ENCODE peak calls at places on chromosomes 7 and 10, in six cellular contexts. V is CD8-positive, alpha-beta T cell; B is neuronal stem cell; G is CD4-positive, alpha-beta T cell; L is tibial nerve; T is A549. C is an unnamed sample.

GRCh38 chr7:100372256-100372655 is 1.0 kb upstream of the PILRA start:
- DNase-seq in G (no peak), T (no peak), L (no peak), V (no peak), B (no peak), C (no peak)

GRCh38 chr7:9507281-9507680 is 1073.9 kb downstream of the NXPH1 start:
- DNase-seq in B (no peak), G (no peak), V (no peak), T (no peak), L (no peak), C (no peak)

GRCh38 chr10:74081192-74081803 is 69.3 kb downstream of the AP3M1 start:
- DNase-seq in L (no peak), V (peak), T (peak), G (peak), B (peak), C (no peak)

GRCh38 chr10:30935078-30935477 is 96.6 kb downstream of the ZNF438 start:
- DNase-seq in T (no peak), B (no peak), G (no peak), L (no peak), V (no peak), C (no peak)

GRCh38 chr7:12649348-12649747 is 38.1 kb upstream of the ARL4A start:
- DNase-seq in T (no peak), V (no peak), G (no peak), L (no peak), B (no peak), C (no peak)

GRCh38 chr10:132788180-132788830 is 2.4 kb upstream of the NKX6-2 start:
- DNase-seq in T (peak), G (no peak), B (no peak), L (no peak), V (no peak), C (peak)

GRCh38 chr10:116989439-116989838 is 15.5 kb downstream of the SHTN1 start:
- DNase-seq in B (no peak), V (no peak), L (no peak), G (no peak), T (no peak), C (no peak)

GRCh38 chr7:100169147-100169850 is 882 bp upstream of the GAL3ST4 start:
- DNase-seq in T (no peak), B (no peak), G (no peak), L (no peak), V (no peak), C (no peak)

GRCh38 chr10:110822065-110822707 is 49.5 kb upstream of the PDCD4 start:
- DNase-seq in B (no peak), L (no peak), V (no peak), T (no peak), G (no peak), C (no peak)

GRCh38 chr10:80177781-80178636 is 27.3 kb downstream of the ANXA11 start:
- DNase-seq in G (no peak), B (no peak), V (no peak), L (no peak), T (no peak), C (no peak)

GRCh38 chr10:73992899-73993788 is 4.8 kb upstream of the VCL start:
- DNase-seq in T (no peak), V (no peak), G (no peak), B (no peak), L (no peak), C (no peak)

GRCh38 chr10:76397210-76397881 is 965.9 kb downstream of the LRMDA start:
- DNase-seq in L (peak), V (no peak), G (no peak), T (no peak), B (no peak), C (no peak)
- H3K27ac ChIP-seq in L (no peak), V (no peak), G (no peak), T (no peak), B (no peak), C (no peak)

GRCh38 chr7:131625817-131626372 is 69.5 kb upstream of the PODXL start:
- DNase-seq in G (no peak), T (peak), V (no peak), L (no peak), B (peak), C (no peak)
- H3K27ac ChIP-seq in G (no peak), T (peak), V (no peak), L (no peak), B (peak), C (no peak)

GRCh38 chr7:135684699-135685098 is 22.4 kb downstream of the STMP1 start:
- DNase-seq in G (no peak), B (no peak), T (no peak), L (no peak), V (no peak), C (no peak)
- H3K27ac ChIP-seq in G (no peak), B (no peak), T (no peak), L (no peak), V (no peak), C (no peak)

DNA sequence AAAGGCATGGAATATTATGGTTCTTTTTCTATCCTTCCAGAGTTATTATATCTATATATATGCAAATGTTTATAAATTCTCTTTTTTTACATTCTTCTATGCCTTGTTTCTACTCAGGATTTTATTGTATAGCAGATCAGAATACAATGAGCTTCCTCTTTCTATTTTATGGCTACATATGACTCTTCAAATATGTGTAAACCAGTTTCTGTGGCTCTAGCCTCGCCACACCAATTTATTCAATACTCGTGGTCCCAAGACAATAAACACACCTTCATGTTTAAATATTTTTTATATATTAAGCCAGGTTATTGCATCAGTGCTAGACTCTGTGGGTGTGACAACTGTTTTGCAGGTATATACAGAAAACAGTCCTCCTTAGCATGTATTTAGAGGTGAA is 237.5 kb upstream of the MKLN1 start:
- DNase-seq in T (no peak), B (no peak), V (no peak), G (no peak), L (no peak), C (no peak)
- H3K27ac ChIP-seq in T (no peak), B (no peak), V (no peak), G (no peak), L (no peak), C (no peak)

GRCh38 chr10:102225646-102226541 is at the start of gene ELOVL3:
- DNase-seq in G (peak), B (peak), T (peak), L (peak), V (peak), C (peak)
- H3K27ac ChIP-seq in G (no peak), B (no peak), T (peak), L (no peak), V (no peak), C (peak)

GRCh38 chr7:88565401-88565800 is 194.1 kb upstream of the ZNF804B start:
- DNase-seq in L (no peak), B (no peak), V (no peak), G (no peak), T (no peak), C (no peak)

GRCh38 chr7:88566174-88566729 is 193.2 kb upstream of the ZNF804B start:
- DNase-seq in T (no peak), V (no peak), L (no peak), B (no peak), G (no peak), C (no peak)
- H3K27ac ChIP-seq in T (no peak), V (no peak), L (no peak), B (no peak), G (no peak), C (no peak)

DNA sequence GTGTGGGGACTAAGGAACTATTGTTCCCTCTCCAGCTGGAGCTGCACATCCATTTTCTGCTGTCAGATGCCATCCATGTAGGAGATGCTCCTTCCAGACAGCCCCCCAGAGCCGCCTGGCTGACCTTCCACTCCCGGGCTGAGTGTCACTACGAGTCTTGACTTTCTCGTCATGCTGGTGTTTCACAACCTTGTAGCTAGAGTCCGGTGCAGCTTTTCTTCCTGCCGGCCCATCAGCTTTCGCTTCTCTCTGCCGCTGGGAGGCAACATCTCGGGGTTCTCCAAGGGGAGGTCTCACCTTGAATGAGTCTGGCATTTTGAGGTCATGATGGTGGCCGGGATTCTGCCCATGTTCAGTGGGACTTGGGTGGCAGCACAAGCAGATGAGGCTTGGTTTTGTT is 285.2 kb downstream of the CAMK1D start:
- DNase-seq in V (no peak), L (no peak), B (no peak), G (no peak), T (no peak), C (no peak)
- H3K27ac ChIP-seq in V (no peak), L (no peak), B (no peak), G (no peak), T (peak), C (no peak)

GRCh38 chr7:127587663-127588018 is 570 bp upstream of the ARF5 start:
- DNase-seq in B (no peak), V (no peak), G (no peak), L (no peak), T (no peak), C (no peak)
- H3K27ac ChIP-seq in B (no peak), V (peak), G (no peak), L (peak), T (peak), C (peak)

GRCh38 chr7:138546064-138546619 is 86.1 kb downstream of the TRIM24 start:
- DNase-seq in T (no peak), G (no peak), L (no peak), V (no peak), B (no peak), C (no peak)
- H3K27ac ChIP-seq in T (no peak), G (no peak), L (no peak), V (no peak), B (no peak), C (no peak)